ENCODE peak calls at places on chromosomes 6 and 20, in four cellular contexts. C is anterior cingulate cortex; V is HCEC 1CT; T is CD4-positive, alpha-beta memory T cell. D is an unnamed sample.

GRCh38 chr20:35317416-35317815 is 25.2 kb upstream of the FAM83C start:
- DNase-seq in C (no peak), T (no peak), V (no peak), D (no peak)

GRCh38 chr20:6663104-6663503 is 104.4 kb upstream of the BMP2 start:
- DNase-seq in T (no peak), V (peak), C (no peak), D (no peak)

GRCh38 chr6:4021862-4022715 is 56.8 kb downstream of the FAM217A start:
- DNase-seq in V (peak), T (peak), C (no peak), D (no peak)

GRCh38 chr20:57902478-57902877 is 192.7 kb upstream of the PMEPA1 start:
- DNase-seq in C (no peak), V (no peak), T (no peak), D (no peak)

GRCh38 chr6:106446287-106446885 is 85.9 kb downstream of the CRYBG1 start:
- DNase-seq in V (peak), T (no peak), C (no peak), D (peak)

GRCh38 chr20:34065260-34065659 is 46.8 kb downstream of the EIF2S2 start:
- DNase-seq in T (no peak), V (peak), C (no peak), D (no peak)

GRCh38 chr6:32785781-32786533 is 22.6 kb upstream of the HLA-DQB2 start:
- DNase-seq in V (peak), C (peak), T (no peak), D (peak)

GRCh38 chr6:5726976-5727718 is 279.6 kb downstream of the NRN1 start:
- DNase-seq in C (no peak), T (no peak), V (no peak), D (no peak)

GRCh38 chr6:100806280-100806679 is 74.8 kb downstream of the ASCC3 start:
- DNase-seq in C (no peak), T (no peak), V (no peak), D (no peak)

GRCh38 chr6:33787336-33787953 is 1.5 kb downstream of the LEMD2 start:
- DNase-seq in C (no peak), V (peak), T (no peak), D (no peak)

GRCh38 chr20:51447097-51447764 is 95.3 kb downstream of the NFATC2 start:
- DNase-seq in T (no peak), V (peak), C (no peak), D (no peak)

GRCh38 chr20:45867811-45868176 is 10.4 kb downstream of the ZSWIM3 start:
- DNase-seq in T (no peak), C (no peak), V (peak), D (no peak)

GRCh38 chr6:14921170-14921569 is 324.7 kb upstream of the JARID2 start:
- DNase-seq in V (no peak), C (peak), T (no peak), D (no peak)

GRCh38 chr6:27889275-27889627 is 22.9 kb downstream of the OR2B2 start:
- DNase-seq in T (no peak), V (peak), C (no peak), D (no peak)

GRCh38 chr6:43735642-43736199 is 34.3 kb upstream of the VEGFA start:
- DNase-seq in T (no peak), C (no peak), V (no peak), D (no peak)

GRCh38 chr6:16430661-16431089 is 192.3 kb downstream of the GMPR start:
- DNase-seq in C (no peak), V (no peak), T (no peak), D (no peak)

GRCh38 chr6:111844921-111845320 is 28.3 kb downstream of the FYN start:
- DNase-seq in V (no peak), C (peak), T (no peak), D (no peak)

GRCh38 chr6:163620670-163621330 is 206.3 kb downstream of the QKI start:
- DNase-seq in V (peak), T (no peak), C (no peak), D (no peak)

GRCh38 chr6:40754481-40755045 is 167.4 kb upstream of the LRFN2 start:
- DNase-seq in C (no peak), V (no peak), T (no peak), D (no peak)

GRCh38 chr6:13788820-13789219 is 25.5 kb downstream of the MCUR1 start:
- DNase-seq in T (no peak), C (no peak), V (no peak), D (no peak)

GRCh38 chr20:3313681-3314080 is 74.7 kb upstream of the SLC4A11 start:
- DNase-seq in V (no peak), C (no peak), T (no peak), D (no peak)

GRCh38 chr6:35468980-35469710 is 944 bp downstream of the RPL10A start:
- DNase-seq in C (no peak), T (no peak), V (no peak), D (no peak)

GRCh38 chr6:156508923-156509322 is 268.3 kb upstream of the ARID1B start:
- DNase-seq in T (no peak), V (no peak), C (no peak), D (no peak)

GRCh38 chr20:13545755-13546154 is 93.0 kb downstream of the TASP1 start:
- DNase-seq in V (no peak), C (no peak), T (no peak), D (no peak)

GRCh38 chr6:160015778-160016684 is 47.1 kb downstream of the IGF2R start:
- DNase-seq in T (peak), C (no peak), V (no peak), D (no peak)

GRCh38 chr6:115838763-115839401 is 221.8 kb downstream of the FRK start:
- DNase-seq in T (no peak), V (peak), C (no peak), D (peak)

GRCh38 chr6:14673201-14673600 is 555.6 kb downstream of the CD83 start:
- DNase-seq in V (peak), T (no peak), C (no peak), D (no peak)

GRCh38 chr6:89948876-89949275 is 54.6 kb downstream of the GJA10 start:
- DNase-seq in V (no peak), T (no peak), C (no peak), D (no peak)

D was measured in GM10248.